ENCODE peak calls at places on chromosomes 2 and 18, in ten cellular contexts. L is LoVo; O is stimulated activated effector memory CD8-positive, alpha-beta T cell treated with anti-CD3 and anti-CD28 coated beads, Interleukin-12 subunit alpha, Interleukin-12 subunit beta, amount 100 ng/mL, for 72 hours; R is SW480; H is HEK293T; F is coronary artery; V is endothelial cell; I is activated T-cell treated with anti-CD3 and anti-CD28 coated beads for 1 hour; Z is NB4; S is lower lobe of right lung. U is an unnamed sample.

GRCh38 chr18:48295586-48296311 is 113.4 kb downstream of the ZBTB7C start:
- DNase-seq in S (no peak), L (no peak), V (peak; percentile 33), I (no peak), H (peak; percentile 16), Z (peak; percentile 36), O (no peak), F (no peak), R (no peak), U (no peak)

GRCh38 chr2:215354771-215355695 is 43.2 kb downstream of the ATIC start:
- DNase-seq in S (no peak), V (no peak), O (no peak), H (no peak), L (no peak), Z (no peak), R (no peak), I (no peak), F (no peak), U (no peak)

GRCh38 chr2:179927041-179927440 is 65.6 kb upstream of the ZNF385B start:
- DNase-seq in H (no peak), V (no peak), F (no peak), Z (no peak), R (no peak), I (no peak), L (no peak), S (no peak), O (no peak), U (no peak)

GRCh38 chr2:216131175-216131926 is 22.2 kb downstream of the XRCC5 start:
- DNase-seq in V (no peak), F (no peak), O (no peak), S (no peak), R (no peak), H (no peak), L (no peak), Z (no peak), I (no peak), U (no peak)

GRCh38 chr18:10248738-10249137 is 205.7 kb upstream of the APCDD1 start:
- DNase-seq in H (no peak), Z (no peak), I (no peak), L (no peak), R (no peak), O (no peak), S (no peak), V (no peak), F (no peak), U (no peak)

GRCh38 chr2:201219328-201220096 is 36.6 kb downstream of the CASP10 start:
- DNase-seq in S (no peak), H (no peak), F (no peak), I (no peak), O (no peak), Z (no peak), V (no peak), L (peak; percentile 42), R (no peak), U (no peak)

GRCh38 chr2:112621792-112622527 is 23.8 kb upstream of the SLC20A1 start:
- DNase-seq in F (no peak), O (no peak), L (no peak), V (no peak), Z (no peak), I (no peak), H (no peak), R (no peak), S (no peak), U (no peak)

GRCh38 chr18:51666717-51667320 is 469.3 kb upstream of the MEX3C start:
- DNase-seq in L (no peak), V (no peak), I (no peak), F (no peak), R (no peak), S (no peak), O (no peak), Z (no peak), H (no peak), U (no peak)

GRCh38 chr2:37851828-37852584 is 73.1 kb upstream of the RMDN2 start:
- DNase-seq in F (no peak), I (no peak), H (no peak), O (no peak), S (no peak), V (no peak), R (no peak), L (no peak), Z (no peak), U (no peak)

GRCh38 chr2:100822587-100823248 is 2.8 kb downstream of the NPAS2 start:
- DNase-seq in I (no peak), Z (no peak), V (no peak), H (no peak), L (no peak), O (no peak), F (no peak), R (no peak), S (no peak), U (no peak)

GRCh38 chr2:5985551-5986229 is 293.5 kb downstream of the SOX11 start:
- DNase-seq in H (no peak), S (no peak), L (no peak), I (no peak), V (no peak), F (no peak), Z (no peak), O (no peak), R (no peak), U (no peak)

GRCh38 chr2:211591456-211591855 is 947.1 kb downstream of the ERBB4 start:
- DNase-seq in V (no peak), O (no peak), S (no peak), F (no peak), Z (no peak), H (peak; percentile 5), R (no peak), I (no peak), L (no peak), U (no peak)

GRCh38 chr2:198545411-198545810 is 741.0 kb downstream of the PLCL1 start:
- DNase-seq in H (no peak), I (no peak), R (no peak), S (no peak), L (no peak), F (no peak), O (no peak), V (no peak), Z (no peak), U (no peak)

GRCh38 chr18:9025104-9025838 is 77.2 kb upstream of the NDUFV2 start:
- DNase-seq in O (no peak), R (peak; percentile 89), L (peak; percentile 79), F (no peak), Z (no peak), S (no peak), I (no peak), V (no peak), H (no peak), U (no peak)

GRCh38 chr2:164697688-164698290 is 76.5 kb upstream of the GRB14 start:
- DNase-seq in I (no peak), R (peak; percentile 11), Z (peak; percentile 24), H (peak; percentile 10), L (peak; percentile 16), O (no peak), F (no peak), V (no peak), S (no peak), U (no peak)

GRCh38 chr18:24514439-24514838 is 54.0 kb downstream of the HRH4 start:
- DNase-seq in S (no peak), L (peak; percentile 41), O (no peak), F (no peak), V (no peak), I (no peak), R (peak; percentile 23), Z (peak; percentile 49), H (peak; percentile 77), U (no peak)

GRCh38 chr2:177187631-177188312 is 24.8 kb upstream of the HNRNPA3 start:
- DNase-seq in I (no peak), O (peak; percentile 43), H (no peak), F (no peak), S (no peak), Z (peak; percentile 62), L (peak; percentile 58), R (peak; percentile 91), V (no peak), U (no peak)

GRCh38 chr2:84723831-84724230 is 157.1 kb downstream of the TRABD2A start:
- DNase-seq in H (no peak), L (no peak), V (no peak), O (no peak), F (no peak), Z (no peak), R (no peak), I (no peak), S (no peak), U (no peak)

GRCh38 chr2:133504566-133505505 is 63.4 kb downstream of the NCKAP5 start:
- DNase-seq in V (no peak), I (no peak), O (no peak), L (no peak), S (peak; percentile 52), H (no peak), F (no peak), R (peak; percentile 8), Z (no peak), U (no peak)

GRCh38 chr18:58558514-58558913 is 70.4 kb downstream of the ALPK2 start:
- DNase-seq in V (no peak), S (no peak), Z (no peak), L (no peak), H (no peak), O (no peak), R (no peak), I (no peak), F (no peak), U (no peak)

GRCh38 chr2:72144412-72144745 is 3.3 kb downstream of the CYP26B1 start:
- DNase-seq in O (peak; percentile 48), I (no peak), Z (no peak), F (peak; percentile 83), V (no peak), L (no peak), H (no peak), S (no peak), R (no peak), U (no peak)

GRCh38 chr2:18625563-18625962 is 36.2 kb upstream of the NT5C1B start:
- DNase-seq in Z (no peak), R (no peak), O (no peak), H (no peak), S (no peak), L (no peak), V (no peak), F (no peak), I (no peak), U (no peak)

GRCh38 chr2:109187711-109188484 is 58.9 kb downstream of the SH3RF3 start:
- DNase-seq in L (no peak), H (no peak), V (no peak), O (no peak), R (no peak), S (no peak), Z (no peak), F (no peak), I (no peak), U (no peak)

GRCh38 chr2:128315829-128316776 is 2.6 kb downstream of the HS6ST1 start:
- DNase-seq in I (no peak), F (peak; percentile 71), O (peak; percentile 51), Z (peak; percentile 36), S (peak; percentile 45), R (no peak), V (peak; percentile 3), L (no peak), H (no peak), U (no peak)

GRCh38 chr2:26735096-26735495 is 29.0 kb upstream of the SLC35F6 start:
- DNase-seq in L (no peak), R (no peak), H (no peak), V (no peak), O (no peak), I (no peak), F (no peak), S (no peak), Z (no peak), U (no peak)

GRCh38 chr2:176123847-176124273 is 1.3 kb downstream of the HOXD9 start:
- DNase-seq in R (no peak), L (no peak), S (no peak), O (no peak), I (no peak), V (no peak), Z (no peak), H (no peak), F (no peak), U (no peak)

GRCh38 chr18:77170850-77171410 is 38.3 kb upstream of the MBP start:
- DNase-seq in H (no peak), Z (no peak), V (no peak), S (no peak), I (no peak), R (no peak), L (no peak), F (no peak), O (no peak), U (no peak)

GRCh38 chr2:236677368-236677767 is 107.7 kb downstream of the ACKR3 start:
- DNase-seq in S (no peak), Z (no peak), O (no peak), V (no peak), H (no peak), R (no peak), I (no peak), F (peak; percentile 40), L (no peak), U (no peak)

U was measured in stimulated activated CD8-positive, alpha-beta memory T cell treated with anti-CD3 and anti-CD28 coated beads, Interleukin-15, amount 100 ng/mL, for 1 hour.